ENCODE peak calls at places on chromosome 18, in eight cellular contexts. One of them, this sample, is unnamed.

GRCh38 chr18:38933322-38933721 is 1367.7 kb upstream of the CELF4 start:
- DNase-seq in NCI-H446 treated with DMSO at 0.1 percent for 48 hours: no peak
- DNase-seq in T follicular helper cell: no peak
- DNase-seq in neural crest cell: no peak
- DNase-seq in tibial nerve: no peak
- DNase-seq in astrocyte of the cerebellum: no peak
- DNase-seq in foreskin fibroblast: no peak
- DNase-seq in GM04504: no peak
- DNase-seq in this sample: no peak

GRCh38 chr18:59512025-59512710 is 153.1 kb upstream of the LMAN1 start:
- DNase-seq in NCI-H446 treated with DMSO at 0.1 percent for 48 hours: no peak
- DNase-seq in T follicular helper cell: no peak
- DNase-seq in neural crest cell: no peak
- DNase-seq in tibial nerve: no peak
- DNase-seq in astrocyte of the cerebellum: no peak
- DNase-seq in foreskin fibroblast: no peak
- DNase-seq in GM04504: no peak
- DNase-seq in this sample: no peak

GRCh38 chr18:26526128-26526965 is 22.0 kb downstream of the KCTD1 start:
- DNase-seq in NCI-H446 treated with DMSO at 0.1 percent for 48 hours: no peak
- DNase-seq in T follicular helper cell: no peak
- DNase-seq in neural crest cell: no peak
- DNase-seq in tibial nerve: no peak
- DNase-seq in astrocyte of the cerebellum: no peak
- DNase-seq in foreskin fibroblast: no peak
- DNase-seq in GM04504: no peak
- DNase-seq in this sample: no peak

GRCh38 chr18:53639696-53640095 is 584.8 kb downstream of the MBD2 start:
- DNase-seq in NCI-H446 treated with DMSO at 0.1 percent for 48 hours: no peak
- DNase-seq in T follicular helper cell: no peak
- DNase-seq in neural crest cell: no peak
- DNase-seq in tibial nerve: no peak
- DNase-seq in astrocyte of the cerebellum: no peak
- DNase-seq in foreskin fibroblast: no peak
- DNase-seq in GM04504: no peak
- DNase-seq in this sample: no peak

GRCh38 chr18:51149605-51150429 is 47.7 kb downstream of the MEX3C start:
- DNase-seq in NCI-H446 treated with DMSO at 0.1 percent for 48 hours: no peak
- DNase-seq in T follicular helper cell: no peak
- DNase-seq in neural crest cell: no peak
- DNase-seq in tibial nerve: no peak
- DNase-seq in astrocyte of the cerebellum: peak
- DNase-seq in foreskin fibroblast: peak
- DNase-seq in GM04504: peak
- DNase-seq in this sample: no peak

GRCh38 chr18:11994708-11995444 is 13.6 kb downstream of the IMPA2 start:
- DNase-seq in NCI-H446 treated with DMSO at 0.1 percent for 48 hours: no peak
- DNase-seq in T follicular helper cell: no peak
- DNase-seq in neural crest cell: no peak
- DNase-seq in tibial nerve: no peak
- DNase-seq in astrocyte of the cerebellum: no peak
- DNase-seq in foreskin fibroblast: peak
- DNase-seq in GM04504: no peak
- DNase-seq in this sample: no peak

GRCh38 chr18:36203360-36203895 is 16.1 kb downstream of the MOCOS start:
- DNase-seq in NCI-H446 treated with DMSO at 0.1 percent for 48 hours: no peak
- DNase-seq in T follicular helper cell: no peak
- DNase-seq in neural crest cell: no peak
- DNase-seq in tibial nerve: no peak
- DNase-seq in astrocyte of the cerebellum: no peak
- DNase-seq in foreskin fibroblast: no peak
- DNase-seq in GM04504: no peak
- DNase-seq in this sample: no peak

GRCh38 chr18:23291456-23292205 is 156.3 kb downstream of the CABLES1 start:
- DNase-seq in NCI-H446 treated with DMSO at 0.1 percent for 48 hours: peak
- DNase-seq in T follicular helper cell: no peak
- DNase-seq in neural crest cell: no peak
- DNase-seq in tibial nerve: no peak
- DNase-seq in astrocyte of the cerebellum: peak
- DNase-seq in foreskin fibroblast: peak
- DNase-seq in GM04504: peak
- DNase-seq in this sample: no peak

GRCh38 chr18:55289775-55290174 is 298.2 kb downstream of the TCF4 start:
- DNase-seq in NCI-H446 treated with DMSO at 0.1 percent for 48 hours: no peak
- DNase-seq in T follicular helper cell: no peak
- DNase-seq in neural crest cell: no peak
- DNase-seq in tibial nerve: no peak
- DNase-seq in astrocyte of the cerebellum: no peak
- DNase-seq in foreskin fibroblast: no peak
- DNase-seq in GM04504: no peak
- DNase-seq in this sample: no peak

GRCh38 chr18:21453512-21453862 is 147.0 kb downstream of the ESCO1 start:
- DNase-seq in NCI-H446 treated with DMSO at 0.1 percent for 48 hours: no peak
- DNase-seq in T follicular helper cell: no peak
- DNase-seq in neural crest cell: no peak
- DNase-seq in tibial nerve: no peak
- DNase-seq in astrocyte of the cerebellum: no peak
- DNase-seq in foreskin fibroblast: no peak
- DNase-seq in GM04504: no peak
- DNase-seq in this sample: no peak

GRCh38 chr18:26806224-26806623 is 59.3 kb downstream of the AQP4 start:
- DNase-seq in NCI-H446 treated with DMSO at 0.1 percent for 48 hours: no peak
- DNase-seq in T follicular helper cell: no peak
- DNase-seq in neural crest cell: no peak
- DNase-seq in tibial nerve: no peak
- DNase-seq in astrocyte of the cerebellum: no peak
- DNase-seq in foreskin fibroblast: no peak
- DNase-seq in GM04504: no peak
- DNase-seq in this sample: no peak

GRCh38 chr18:57294547-57294946 is 57.8 kb upstream of the ST8SIA3 start:
- DNase-seq in NCI-H446 treated with DMSO at 0.1 percent for 48 hours: no peak
- DNase-seq in T follicular helper cell: no peak
- DNase-seq in neural crest cell: no peak
- DNase-seq in tibial nerve: no peak
- DNase-seq in astrocyte of the cerebellum: no peak
- DNase-seq in foreskin fibroblast: no peak
- DNase-seq in GM04504: no peak
- DNase-seq in this sample: no peak

GRCh38 chr18:10590412-10590811 is 64.6 kb downstream of the NAPG start:
- DNase-seq in NCI-H446 treated with DMSO at 0.1 percent for 48 hours: no peak
- DNase-seq in T follicular helper cell: no peak
- DNase-seq in neural crest cell: no peak
- DNase-seq in tibial nerve: no peak
- DNase-seq in astrocyte of the cerebellum: no peak
- DNase-seq in foreskin fibroblast: no peak
- DNase-seq in GM04504: no peak
- DNase-seq in this sample: no peak

GRCh38 chr18:44518091-44518490 is 162.6 kb upstream of the SETBP1 start:
- DNase-seq in NCI-H446 treated with DMSO at 0.1 percent for 48 hours: no peak
- DNase-seq in T follicular helper cell: no peak
- DNase-seq in neural crest cell: no peak
- DNase-seq in tibial nerve: no peak
- DNase-seq in astrocyte of the cerebellum: no peak
- DNase-seq in foreskin fibroblast: peak
- DNase-seq in GM04504: no peak
- DNase-seq in this sample: no peak

GRCh38 chr18:29874519-29875098 is 1167.9 kb downstream of the DSC3 start:
- DNase-seq in NCI-H446 treated with DMSO at 0.1 percent for 48 hours: peak
- DNase-seq in T follicular helper cell: no peak
- DNase-seq in neural crest cell: peak
- DNase-seq in tibial nerve: no peak
- DNase-seq in astrocyte of the cerebellum: peak
- DNase-seq in foreskin fibroblast: no peak
- DNase-seq in GM04504: no peak
- DNase-seq in this sample: peak

GRCh38 chr18:79394438-79395307 is 1.1 kb upstream of the NFATC1 start:
- DNase-seq in NCI-H446 treated with DMSO at 0.1 percent for 48 hours: no peak
- DNase-seq in T follicular helper cell: peak
- DNase-seq in neural crest cell: no peak
- DNase-seq in tibial nerve: peak
- DNase-seq in astrocyte of the cerebellum: no peak
- DNase-seq in foreskin fibroblast: peak
- DNase-seq in GM04504: no peak
- DNase-seq in this sample: no peak

GRCh38 chr18:41558744-41559143 is 396.3 kb upstream of the PIK3C3 start:
- DNase-seq in NCI-H446 treated with DMSO at 0.1 percent for 48 hours: no peak
- DNase-seq in T follicular helper cell: no peak
- DNase-seq in neural crest cell: no peak
- DNase-seq in tibial nerve: no peak
- DNase-seq in astrocyte of the cerebellum: no peak
- DNase-seq in foreskin fibroblast: no peak
- DNase-seq in GM04504: no peak
- DNase-seq in this sample: no peak

GRCh38 chr18:51658436-51658835 is 461.0 kb upstream of the MEX3C start:
- DNase-seq in NCI-H446 treated with DMSO at 0.1 percent for 48 hours: no peak
- DNase-seq in T follicular helper cell: no peak
- DNase-seq in neural crest cell: no peak
- DNase-seq in tibial nerve: no peak
- DNase-seq in astrocyte of the cerebellum: no peak
- DNase-seq in foreskin fibroblast: no peak
- DNase-seq in GM04504: no peak
- DNase-seq in this sample: no peak

GRCh38 chr18:79819064-79819725 is 21.5 kb downstream of the KCNG2 start:
- DNase-seq in NCI-H446 treated with DMSO at 0.1 percent for 48 hours: no peak
- DNase-seq in T follicular helper cell: no peak
- DNase-seq in neural crest cell: no peak
- DNase-seq in tibial nerve: no peak
- DNase-seq in astrocyte of the cerebellum: no peak
- DNase-seq in foreskin fibroblast: no peak
- DNase-seq in GM04504: no peak
- DNase-seq in this sample: no peak

GRCh38 chr18:59885579-59886163 is 14.1 kb upstream of the PMAIP1 start:
- DNase-seq in NCI-H446 treated with DMSO at 0.1 percent for 48 hours: no peak
- DNase-seq in T follicular helper cell: no peak
- DNase-seq in neural crest cell: no peak
- DNase-seq in tibial nerve: no peak
- DNase-seq in astrocyte of the cerebellum: peak
- DNase-seq in foreskin fibroblast: peak
- DNase-seq in GM04504: peak
- DNase-seq in this sample: no peak

GRCh38 chr18:34492652-34493051 is 217.4 kb upstream of the DTNA start:
- DNase-seq in NCI-H446 treated with DMSO at 0.1 percent for 48 hours: no peak
- DNase-seq in T follicular helper cell: no peak
- DNase-seq in neural crest cell: no peak
- DNase-seq in tibial nerve: no peak
- DNase-seq in astrocyte of the cerebellum: no peak
- DNase-seq in foreskin fibroblast: no peak
- DNase-seq in GM04504: no peak
- DNase-seq in this sample: no peak

GRCh38 chr18:68764016-68764415 is 33.9 kb upstream of the CCDC102B start:
- DNase-seq in NCI-H446 treated with DMSO at 0.1 percent for 48 hours: no peak
- DNase-seq in T follicular helper cell: no peak
- DNase-seq in neural crest cell: no peak
- DNase-seq in tibial nerve: no peak
- DNase-seq in astrocyte of the cerebellum: no peak
- DNase-seq in foreskin fibroblast: peak
- DNase-seq in GM04504: no peak
- DNase-seq in this sample: no peak

GRCh38 chr18:8549254-8549653 is 60.0 kb upstream of the RAB12 start:
- DNase-seq in NCI-H446 treated with DMSO at 0.1 percent for 48 hours: no peak
- DNase-seq in T follicular helper cell: no peak
- DNase-seq in neural crest cell: no peak
- DNase-seq in tibial nerve: no peak
- DNase-seq in astrocyte of the cerebellum: no peak
- DNase-seq in foreskin fibroblast: no peak
- DNase-seq in GM04504: no peak
- DNase-seq in this sample: no peak

GRCh38 chr18:9643549-9643948 is 29.2 kb upstream of the PPP4R1 start:
- DNase-seq in NCI-H446 treated with DMSO at 0.1 percent for 48 hours: peak
- DNase-seq in T follicular helper cell: no peak
- DNase-seq in neural crest cell: no peak
- DNase-seq in tibial nerve: no peak
- DNase-seq in astrocyte of the cerebellum: peak
- DNase-seq in foreskin fibroblast: peak
- DNase-seq in GM04504: peak
- DNase-seq in this sample: no peak

GRCh38 chr18:80196528-80197320 is 50.6 kb downstream of the PARD6G start:
- DNase-seq in NCI-H446 treated with DMSO at 0.1 percent for 48 hours: no peak
- DNase-seq in T follicular helper cell: no peak
- DNase-seq in neural crest cell: no peak
- DNase-seq in tibial nerve: no peak
- DNase-seq in astrocyte of the cerebellum: peak
- DNase-seq in foreskin fibroblast: no peak
- DNase-seq in GM04504: no peak
- DNase-seq in this sample: no peak

GRCh38 chr18:44696892-44697291 is 16.2 kb downstream of the SETBP1 start:
- DNase-seq in NCI-H446 treated with DMSO at 0.1 percent for 48 hours: no peak
- DNase-seq in T follicular helper cell: no peak
- DNase-seq in neural crest cell: no peak
- DNase-seq in tibial nerve: no peak
- DNase-seq in astrocyte of the cerebellum: no peak
- DNase-seq in foreskin fibroblast: no peak
- DNase-seq in GM04504: no peak
- DNase-seq in this sample: no peak

GRCh38 chr18:79868168-79868784 is 70.5 kb downstream of the KCNG2 start:
- DNase-seq in NCI-H446 treated with DMSO at 0.1 percent for 48 hours: no peak
- DNase-seq in T follicular helper cell: no peak
- DNase-seq in neural crest cell: no peak
- DNase-seq in tibial nerve: no peak
- DNase-seq in astrocyte of the cerebellum: no peak
- DNase-seq in foreskin fibroblast: no peak
- DNase-seq in GM04504: no peak
- DNase-seq in this sample: no peak

GRCh38 chr18:48975221-48975816 is 24.6 kb upstream of the SMAD7 start:
- DNase-seq in NCI-H446 treated with DMSO at 0.1 percent for 48 hours: no peak
- DNase-seq in T follicular helper cell: no peak
- DNase-seq in neural crest cell: no peak
- DNase-seq in tibial nerve: no peak
- DNase-seq in astrocyte of the cerebellum: no peak
- DNase-seq in foreskin fibroblast: no peak
- DNase-seq in GM04504: no peak
- DNase-seq in this sample: no peak

GRCh38 chr18:10851824-10852225 is 297.5 kb downstream of the PIEZO2 start:
- DNase-seq in NCI-H446 treated with DMSO at 0.1 percent for 48 hours: peak
- DNase-seq in T follicular helper cell: no peak
- DNase-seq in neural crest cell: no peak
- DNase-seq in tibial nerve: no peak
- DNase-seq in astrocyte of the cerebellum: peak
- DNase-seq in foreskin fibroblast: peak
- DNase-seq in GM04504: no peak
- DNase-seq in this sample: peak

GRCh38 chr18:32057624-32058165 is 34.0 kb upstream of the RNF138 start:
- DNase-seq in NCI-H446 treated with DMSO at 0.1 percent for 48 hours: no peak
- DNase-seq in T follicular helper cell: no peak
- DNase-seq in neural crest cell: no peak
- DNase-seq in tibial nerve: no peak
- DNase-seq in astrocyte of the cerebellum: no peak
- DNase-seq in foreskin fibroblast: no peak
- DNase-seq in GM04504: no peak
- DNase-seq in this sample: no peak

GRCh38 chr18:21004721-21005120 is 106.9 kb downstream of the ROCK1 start:
- DNase-seq in NCI-H446 treated with DMSO at 0.1 percent for 48 hours: no peak
- DNase-seq in T follicular helper cell: no peak
- DNase-seq in neural crest cell: no peak
- DNase-seq in tibial nerve: peak
- DNase-seq in astrocyte of the cerebellum: peak
- DNase-seq in foreskin fibroblast: peak
- DNase-seq in GM04504: peak
- DNase-seq in this sample: peak

GRCh38 chr18:39455300-39455699 is 1889.7 kb upstream of the CELF4 start:
- DNase-seq in NCI-H446 treated with DMSO at 0.1 percent for 48 hours: peak
- DNase-seq in T follicular helper cell: no peak
- DNase-seq in neural crest cell: no peak
- DNase-seq in tibial nerve: no peak
- DNase-seq in astrocyte of the cerebellum: no peak
- DNase-seq in foreskin fibroblast: peak
- DNase-seq in GM04504: peak
- DNase-seq in this sample: no peak

This sample was measured in NCI-H82.